ENCODE peak calls at places on chromosomes 7 and 10, in nine cellular contexts. One of them, this sample, is unnamed.

GRCh38 chr7:127513311-127513710 is 72.1 kb downstream of the GCC1 start:
- DNase-seq in non-pigmented ciliary epithelial cell: no peak
- DNase-seq in CD4-positive, alpha-beta memory T cell: no peak
- DNase-seq in stimulated activated CD8-positive, alpha-beta memory T cell treated with anti-CD3 and anti-CD28 coated beads, Interleukin-2, amount 100 ng/mL, for 48 hours: no peak
- DNase-seq in AG10803: no peak
- DNase-seq in GDM1: no peak
- DNase-seq in AG04449: no peak
- DNase-seq in CD8-positive, alpha-beta memory T cell: no peak
- DNase-seq in ovary: no peak
- DNase-seq in this sample: no peak

GRCh38 chr10:71920540-71921318 is 43.5 kb upstream of the CHST3 start:
- DNase-seq in non-pigmented ciliary epithelial cell: no peak
- DNase-seq in CD4-positive, alpha-beta memory T cell: no peak
- DNase-seq in stimulated activated CD8-positive, alpha-beta memory T cell treated with anti-CD3 and anti-CD28 coated beads, Interleukin-2, amount 100 ng/mL, for 48 hours: no peak
- DNase-seq in AG10803: no peak
- DNase-seq in GDM1: no peak
- DNase-seq in AG04449: no peak
- DNase-seq in CD8-positive, alpha-beta memory T cell: no peak
- DNase-seq in ovary: no peak
- DNase-seq in this sample: no peak

GRCh38 chr7:128841961-128842673 is 11.9 kb downstream of the FLNC start:
- DNase-seq in non-pigmented ciliary epithelial cell: no peak
- DNase-seq in CD4-positive, alpha-beta memory T cell: peak; percentile 51
- DNase-seq in stimulated activated CD8-positive, alpha-beta memory T cell treated with anti-CD3 and anti-CD28 coated beads, Interleukin-2, amount 100 ng/mL, for 48 hours: peak; percentile 41
- DNase-seq in AG10803: peak; percentile 34
- DNase-seq in GDM1: no peak
- DNase-seq in AG04449: no peak
- DNase-seq in CD8-positive, alpha-beta memory T cell: peak; percentile 35
- DNase-seq in ovary: no peak
- DNase-seq in this sample: no peak

GRCh38 chr10:92757066-92757716 is 67.4 kb downstream of the HHEX start:
- DNase-seq in non-pigmented ciliary epithelial cell: peak; percentile 32
- DNase-seq in CD4-positive, alpha-beta memory T cell: no peak
- DNase-seq in stimulated activated CD8-positive, alpha-beta memory T cell treated with anti-CD3 and anti-CD28 coated beads, Interleukin-2, amount 100 ng/mL, for 48 hours: no peak
- DNase-seq in AG10803: peak; percentile 70
- DNase-seq in GDM1: peak; percentile 94
- DNase-seq in AG04449: peak; percentile 26
- DNase-seq in CD8-positive, alpha-beta memory T cell: no peak
- DNase-seq in ovary: peak; percentile 55
- DNase-seq in this sample: peak; percentile 25

GRCh38 chr10:100828744-100829102 is 83.3 kb downstream of the PAX2 start:
- DNase-seq in non-pigmented ciliary epithelial cell: no peak
- DNase-seq in CD4-positive, alpha-beta memory T cell: peak; percentile 9
- DNase-seq in stimulated activated CD8-positive, alpha-beta memory T cell treated with anti-CD3 and anti-CD28 coated beads, Interleukin-2, amount 100 ng/mL, for 48 hours: no peak
- DNase-seq in AG10803: no peak
- DNase-seq in GDM1: no peak
- DNase-seq in AG04449: no peak
- DNase-seq in CD8-positive, alpha-beta memory T cell: no peak
- DNase-seq in ovary: no peak
- DNase-seq in this sample: no peak

GRCh38 chr10:77431209-77431611 is 206.4 kb downstream of the KCNMA1 start:
- DNase-seq in non-pigmented ciliary epithelial cell: no peak
- DNase-seq in CD4-positive, alpha-beta memory T cell: no peak
- DNase-seq in stimulated activated CD8-positive, alpha-beta memory T cell treated with anti-CD3 and anti-CD28 coated beads, Interleukin-2, amount 100 ng/mL, for 48 hours: no peak
- DNase-seq in AG10803: no peak
- DNase-seq in GDM1: no peak
- DNase-seq in AG04449: no peak
- DNase-seq in CD8-positive, alpha-beta memory T cell: no peak
- DNase-seq in ovary: no peak
- DNase-seq in this sample: no peak

GRCh38 chr7:159122276-159122675 is 22.4 kb downstream of the VIPR2 start:
- DNase-seq in non-pigmented ciliary epithelial cell: no peak
- DNase-seq in CD4-positive, alpha-beta memory T cell: no peak
- DNase-seq in stimulated activated CD8-positive, alpha-beta memory T cell treated with anti-CD3 and anti-CD28 coated beads, Interleukin-2, amount 100 ng/mL, for 48 hours: no peak
- DNase-seq in AG10803: no peak
- DNase-seq in GDM1: no peak
- DNase-seq in AG04449: no peak
- DNase-seq in CD8-positive, alpha-beta memory T cell: no peak
- DNase-seq in ovary: no peak
- DNase-seq in this sample: no peak

GRCh38 chr10:87546221-87546620 is 41.5 kb downstream of the MINPP1 start:
- DNase-seq in non-pigmented ciliary epithelial cell: no peak
- DNase-seq in CD4-positive, alpha-beta memory T cell: no peak
- DNase-seq in stimulated activated CD8-positive, alpha-beta memory T cell treated with anti-CD3 and anti-CD28 coated beads, Interleukin-2, amount 100 ng/mL, for 48 hours: no peak
- DNase-seq in AG10803: no peak
- DNase-seq in GDM1: no peak
- DNase-seq in AG04449: no peak
- DNase-seq in CD8-positive, alpha-beta memory T cell: no peak
- DNase-seq in ovary: peak; percentile 41
- DNase-seq in this sample: peak; percentile 30

GRCh38 chr10:3568983-3569382 is 216.0 kb downstream of the KLF6 start:
- DNase-seq in non-pigmented ciliary epithelial cell: no peak
- DNase-seq in CD4-positive, alpha-beta memory T cell: no peak
- DNase-seq in stimulated activated CD8-positive, alpha-beta memory T cell treated with anti-CD3 and anti-CD28 coated beads, Interleukin-2, amount 100 ng/mL, for 48 hours: no peak
- DNase-seq in AG10803: no peak
- DNase-seq in GDM1: no peak
- DNase-seq in AG04449: no peak
- DNase-seq in CD8-positive, alpha-beta memory T cell: no peak
- DNase-seq in ovary: no peak
- DNase-seq in this sample: no peak

GRCh38 chr10:21145751-21146445 is 248.8 kb upstream of the NEBL start:
- DNase-seq in non-pigmented ciliary epithelial cell: no peak
- DNase-seq in CD4-positive, alpha-beta memory T cell: no peak
- DNase-seq in stimulated activated CD8-positive, alpha-beta memory T cell treated with anti-CD3 and anti-CD28 coated beads, Interleukin-2, amount 100 ng/mL, for 48 hours: no peak
- DNase-seq in AG10803: no peak
- DNase-seq in GDM1: no peak
- DNase-seq in AG04449: no peak
- DNase-seq in CD8-positive, alpha-beta memory T cell: no peak
- DNase-seq in ovary: no peak
- DNase-seq in this sample: no peak

GRCh38 chr10:75304740-75305380 is 69.1 kb upstream of the COMTD1 start:
- DNase-seq in non-pigmented ciliary epithelial cell: no peak
- DNase-seq in CD4-positive, alpha-beta memory T cell: no peak
- DNase-seq in stimulated activated CD8-positive, alpha-beta memory T cell treated with anti-CD3 and anti-CD28 coated beads, Interleukin-2, amount 100 ng/mL, for 48 hours: no peak
- DNase-seq in AG10803: no peak
- DNase-seq in GDM1: no peak
- DNase-seq in AG04449: no peak
- DNase-seq in CD8-positive, alpha-beta memory T cell: no peak
- DNase-seq in ovary: no peak
- DNase-seq in this sample: no peak